ENCODE peak calls at places on chromosomes 7 and 10, in nine cellular contexts. One of them, this sample, is unnamed.
A peak's percentile ranks its signal among the peaks of the same experiment; 100 is the strongest.

GRCh38 chr7:155097338-155097737 is 27.2 kb downstream of the HTR5A start:
- DNase-seq in stromal cell of bone marrow: no peak
- DNase-seq in cardiac fibroblast: no peak
- DNase-seq in sigmoid colon: no peak
- DNase-seq in CD8-positive, alpha-beta memory T cell: no peak
- DNase-seq in NCI-H1105 treated with DMSO at 0.1 percent for 48 hours: no peak
- DNase-seq in CD4-positive, alpha-beta T cell: no peak
- DNase-seq in CD8-positive, alpha-beta T cell: no peak
- DNase-seq in aorta: no peak
- DNase-seq in this sample: no peak

GRCh38 chr7:148299335-148299734 is 291.2 kb upstream of the C7orf33 start:
- DNase-seq in cardiac fibroblast: no peak
- DNase-seq in CD4-positive, alpha-beta T cell: no peak
- DNase-seq in CD8-positive, alpha-beta T cell: no peak
- DNase-seq in CD8-positive, alpha-beta memory T cell: no peak
- DNase-seq in stromal cell of bone marrow: no peak
- DNase-seq in aorta: no peak
- DNase-seq in NCI-H1105 treated with DMSO at 0.1 percent for 48 hours: no peak
- DNase-seq in sigmoid colon: no peak
- DNase-seq in this sample: no peak

GRCh38 chr10:34918896-34919295 is 103.8 kb upstream of the PARD3 start:
- DNase-seq in CD4-positive, alpha-beta T cell: no peak
- DNase-seq in NCI-H1105 treated with DMSO at 0.1 percent for 48 hours: no peak
- DNase-seq in aorta: no peak
- DNase-seq in cardiac fibroblast: no peak
- DNase-seq in CD8-positive, alpha-beta T cell: no peak
- DNase-seq in CD8-positive, alpha-beta memory T cell: no peak
- DNase-seq in sigmoid colon: no peak
- DNase-seq in stromal cell of bone marrow: no peak
- DNase-seq in this sample: no peak

GRCh38 chr10:80194373-80195045 is 10.8 kb downstream of the ANXA11 start:
- DNase-seq in NCI-H1105 treated with DMSO at 0.1 percent for 48 hours: no peak
- DNase-seq in stromal cell of bone marrow: no peak
- DNase-seq in sigmoid colon: no peak
- DNase-seq in CD8-positive, alpha-beta T cell: no peak
- DNase-seq in CD4-positive, alpha-beta T cell: no peak
- DNase-seq in aorta: no peak
- DNase-seq in CD8-positive, alpha-beta memory T cell: no peak
- DNase-seq in cardiac fibroblast: no peak
- DNase-seq in this sample: peak; percentile 73

GRCh38 chr10:21359202-21359601 is 166.3 kb downstream of the SKIDA1 start:
- DNase-seq in CD4-positive, alpha-beta T cell: no peak
- DNase-seq in cardiac fibroblast: no peak
- DNase-seq in stromal cell of bone marrow: no peak
- DNase-seq in CD8-positive, alpha-beta memory T cell: no peak
- DNase-seq in sigmoid colon: no peak
- DNase-seq in NCI-H1105 treated with DMSO at 0.1 percent for 48 hours: no peak
- DNase-seq in aorta: no peak
- DNase-seq in CD8-positive, alpha-beta T cell: no peak
- DNase-seq in this sample: no peak

GRCh38 chr7:1819258-1819841 is 149.3 kb downstream of the ELFN1 start:
- DNase-seq in CD4-positive, alpha-beta T cell: no peak
- DNase-seq in CD8-positive, alpha-beta memory T cell: no peak
- DNase-seq in cardiac fibroblast: no peak
- DNase-seq in CD8-positive, alpha-beta T cell: no peak
- DNase-seq in NCI-H1105 treated with DMSO at 0.1 percent for 48 hours: no peak
- DNase-seq in aorta: peak; percentile 51
- DNase-seq in sigmoid colon: peak; percentile 54
- DNase-seq in stromal cell of bone marrow: no peak
- DNase-seq in this sample: peak; percentile 73

GRCh38 chr7:82851126-82851525 is 311.6 kb downstream of the PCLO start:
- DNase-seq in aorta: no peak
- DNase-seq in sigmoid colon: no peak
- DNase-seq in CD8-positive, alpha-beta T cell: no peak
- DNase-seq in cardiac fibroblast: no peak
- DNase-seq in NCI-H1105 treated with DMSO at 0.1 percent for 48 hours: no peak
- DNase-seq in CD8-positive, alpha-beta memory T cell: no peak
- DNase-seq in CD4-positive, alpha-beta T cell: no peak
- DNase-seq in stromal cell of bone marrow: no peak
- DNase-seq in this sample: no peak

GRCh38 chr10:24884793-24885192 is 67.6 kb downstream of the PRTFDC1 start:
- DNase-seq in sigmoid colon: no peak
- DNase-seq in NCI-H1105 treated with DMSO at 0.1 percent for 48 hours: no peak
- DNase-seq in stromal cell of bone marrow: no peak
- DNase-seq in CD8-positive, alpha-beta memory T cell: no peak
- DNase-seq in CD8-positive, alpha-beta T cell: no peak
- DNase-seq in cardiac fibroblast: no peak
- DNase-seq in CD4-positive, alpha-beta T cell: no peak
- DNase-seq in aorta: no peak
- DNase-seq in this sample: no peak

GRCh38 chr7:33640732-33641131 is 264.6 kb upstream of the BMPER start:
- DNase-seq in CD4-positive, alpha-beta T cell: no peak
- DNase-seq in CD8-positive, alpha-beta memory T cell: no peak
- DNase-seq in sigmoid colon: no peak
- DNase-seq in CD8-positive, alpha-beta T cell: no peak
- DNase-seq in cardiac fibroblast: no peak
- DNase-seq in stromal cell of bone marrow: peak; percentile 35
- DNase-seq in aorta: no peak
- DNase-seq in NCI-H1105 treated with DMSO at 0.1 percent for 48 hours: no peak
- DNase-seq in this sample: no peak

GRCh38 chr10:125294109-125294508 is 133.7 kb upstream of the CTBP2 start:
- DNase-seq in CD4-positive, alpha-beta T cell: no peak
- DNase-seq in cardiac fibroblast: no peak
- DNase-seq in aorta: no peak
- DNase-seq in CD8-positive, alpha-beta memory T cell: no peak
- DNase-seq in sigmoid colon: no peak
- DNase-seq in CD8-positive, alpha-beta T cell: no peak
- DNase-seq in stromal cell of bone marrow: no peak
- DNase-seq in NCI-H1105 treated with DMSO at 0.1 percent for 48 hours: peak; percentile 3
- DNase-seq in this sample: no peak

GRCh38 chr7:12945901-12946300 is 258.5 kb downstream of the ARL4A start:
- DNase-seq in NCI-H1105 treated with DMSO at 0.1 percent for 48 hours: no peak
- DNase-seq in CD8-positive, alpha-beta memory T cell: no peak
- DNase-seq in CD8-positive, alpha-beta T cell: no peak
- DNase-seq in aorta: no peak
- DNase-seq in cardiac fibroblast: no peak
- DNase-seq in CD4-positive, alpha-beta T cell: no peak
- DNase-seq in sigmoid colon: no peak
- DNase-seq in stromal cell of bone marrow: no peak
- DNase-seq in this sample: no peak

GRCh38 chr7:44713141-44713540 is 35.5 kb upstream of the ZMIZ2 start:
- DNase-seq in stromal cell of bone marrow: no peak
- DNase-seq in NCI-H1105 treated with DMSO at 0.1 percent for 48 hours: no peak
- DNase-seq in CD8-positive, alpha-beta T cell: no peak
- DNase-seq in cardiac fibroblast: no peak
- DNase-seq in CD8-positive, alpha-beta memory T cell: no peak
- DNase-seq in sigmoid colon: no peak
- DNase-seq in aorta: peak; percentile 46
- DNase-seq in CD4-positive, alpha-beta T cell: no peak
- DNase-seq in this sample: peak; percentile 21

GRCh38 chr7:141550694-141551079 is 523 bp upstream of the AGK start:
- DNase-seq in aorta: no peak
- DNase-seq in NCI-H1105 treated with DMSO at 0.1 percent for 48 hours: no peak
- DNase-seq in sigmoid colon: no peak
- DNase-seq in cardiac fibroblast: no peak
- DNase-seq in CD8-positive, alpha-beta T cell: no peak
- DNase-seq in CD4-positive, alpha-beta T cell: no peak
- DNase-seq in CD8-positive, alpha-beta memory T cell: no peak
- DNase-seq in stromal cell of bone marrow: no peak
- DNase-seq in this sample: no peak

GRCh38 chr10:102492983-102493382 is 9.5 kb downstream of the ACTR1A start:
- DNase-seq in CD4-positive, alpha-beta T cell: no peak
- DNase-seq in CD8-positive, alpha-beta T cell: no peak
- DNase-seq in sigmoid colon: peak; percentile 91
- DNase-seq in NCI-H1105 treated with DMSO at 0.1 percent for 48 hours: no peak
- DNase-seq in aorta: peak; percentile 25
- DNase-seq in stromal cell of bone marrow: no peak
- DNase-seq in CD8-positive, alpha-beta memory T cell: no peak
- DNase-seq in cardiac fibroblast: no peak
- DNase-seq in this sample: peak; percentile 2

GRCh38 chr7:130143986-130144618 is 61.1 kb downstream of the TMEM209 start:
- DNase-seq in aorta: no peak
- DNase-seq in CD8-positive, alpha-beta memory T cell: no peak
- DNase-seq in cardiac fibroblast: no peak
- DNase-seq in NCI-H1105 treated with DMSO at 0.1 percent for 48 hours: no peak
- DNase-seq in CD4-positive, alpha-beta T cell: no peak
- DNase-seq in CD8-positive, alpha-beta T cell: no peak
- DNase-seq in stromal cell of bone marrow: no peak
- DNase-seq in sigmoid colon: no peak
- DNase-seq in this sample: peak; percentile 52

GRCh38 chr10:64379898-64380297 is 858.7 kb downstream of the REEP3 start:
- DNase-seq in CD8-positive, alpha-beta T cell: no peak
- DNase-seq in stromal cell of bone marrow: no peak
- DNase-seq in CD4-positive, alpha-beta T cell: no peak
- DNase-seq in sigmoid colon: no peak
- DNase-seq in NCI-H1105 treated with DMSO at 0.1 percent for 48 hours: no peak
- DNase-seq in cardiac fibroblast: no peak
- DNase-seq in CD8-positive, alpha-beta memory T cell: no peak
- DNase-seq in aorta: no peak
- DNase-seq in this sample: no peak

GRCh38 chr10:49410365-49411074 is 14.6 kb upstream of the DRGX start:
- DNase-seq in NCI-H1105 treated with DMSO at 0.1 percent for 48 hours: no peak
- DNase-seq in cardiac fibroblast: no peak
- DNase-seq in sigmoid colon: no peak
- DNase-seq in stromal cell of bone marrow: no peak
- DNase-seq in aorta: no peak
- DNase-seq in CD8-positive, alpha-beta memory T cell: no peak
- DNase-seq in CD8-positive, alpha-beta T cell: no peak
- DNase-seq in CD4-positive, alpha-beta T cell: no peak
- DNase-seq in this sample: no peak

GRCh38 chr10:14477408-14477710 is 146.6 kb upstream of the FRMD4A start:
- DNase-seq in aorta: no peak
- DNase-seq in CD4-positive, alpha-beta T cell: no peak
- DNase-seq in stromal cell of bone marrow: peak; percentile 58
- DNase-seq in sigmoid colon: no peak
- DNase-seq in CD8-positive, alpha-beta T cell: no peak
- DNase-seq in CD8-positive, alpha-beta memory T cell: no peak
- DNase-seq in NCI-H1105 treated with DMSO at 0.1 percent for 48 hours: no peak
- DNase-seq in cardiac fibroblast: peak; percentile 49
- DNase-seq in this sample: no peak

GRCh38 chr7:27695096-27695495 is 32.4 kb upstream of the HIBADH start:
- DNase-seq in CD8-positive, alpha-beta memory T cell: no peak
- DNase-seq in aorta: no peak
- DNase-seq in sigmoid colon: no peak
- DNase-seq in CD8-positive, alpha-beta T cell: no peak
- DNase-seq in stromal cell of bone marrow: no peak
- DNase-seq in cardiac fibroblast: no peak
- DNase-seq in CD4-positive, alpha-beta T cell: no peak
- DNase-seq in NCI-H1105 treated with DMSO at 0.1 percent for 48 hours: no peak
- DNase-seq in this sample: no peak

GRCh38 chr10:48582970-48583369 is 21.9 kb downstream of the ARHGAP22 start:
- DNase-seq in CD8-positive, alpha-beta memory T cell: no peak
- DNase-seq in cardiac fibroblast: no peak
- DNase-seq in stromal cell of bone marrow: no peak
- DNase-seq in CD8-positive, alpha-beta T cell: no peak
- DNase-seq in sigmoid colon: no peak
- DNase-seq in NCI-H1105 treated with DMSO at 0.1 percent for 48 hours: no peak
- DNase-seq in aorta: no peak
- DNase-seq in CD4-positive, alpha-beta T cell: no peak
- DNase-seq in this sample: no peak